ENCODE peak calls at places on chromosomes 3 and 15, in ten cellular contexts. G, V, O, E, I, D, W, M, S and B are unnamed samples.

GRCh38 chr3:38143511-38143910 is 5.0 kb downstream of the MYD88 start:
- DNase-seq in G (no peak), V (no peak), O (no peak), E (no peak), I (no peak), D (no peak), W (no peak), M (no peak), S (no peak), B (no peak)

GRCh38 chr15:63473999-63474809 is 30.2 kb upstream of the USP3 start:
- DNase-seq in G (peak), V (no peak), O (peak), E (no peak), I (peak), D (no peak), W (peak), M (peak), S (peak), B (no peak)

GRCh38 chr3:97464035-97464434 is 300.5 kb upstream of the ARL6 start:
- DNase-seq in G (no peak), V (no peak), O (no peak), E (no peak), I (no peak), D (no peak), W (no peak), M (no peak), S (no peak), B (no peak)

GRCh38 chr15:80323285-80323684 is 71.3 kb upstream of the CTXND1 start:
- DNase-seq in G (peak), V (no peak), O (no peak), E (no peak), I (no peak), D (no peak), W (no peak), M (no peak), S (no peak), B (no peak)

GRCh38 chr3:46892285-46893145 is 15.0 kb downstream of the PTH1R start:
- DNase-seq in G (peak), V (no peak), O (peak), E (no peak), I (peak), D (no peak), W (peak), M (peak), S (no peak), B (peak)

GRCh38 chr15:51110171-51110570 is 15.5 kb upstream of the TNFAIP8L3 start:
- DNase-seq in G (no peak), V (no peak), O (no peak), E (no peak), I (no peak), D (no peak), W (no peak), M (no peak), S (no peak), B (no peak)

GRCh38 chr3:81581966-81582599 is 179.4 kb downstream of the GBE1 start:
- DNase-seq in G (peak), V (no peak), O (peak), E (no peak), I (peak), D (no peak), W (no peak), M (peak), S (no peak), B (no peak)

GRCh38 chr3:170033489-170033888 is 4.3 kb upstream of the GPR160 start:
- DNase-seq in G (no peak), V (no peak), O (no peak), E (no peak), I (peak), D (no peak), W (peak), M (no peak), S (no peak), B (no peak)

GRCh38 chr3:162302983-162303624 is 806.5 kb downstream of the OTOL1 start:
- DNase-seq in G (no peak), V (no peak), O (no peak), E (no peak), I (no peak), D (no peak), W (no peak), M (no peak), S (no peak), B (no peak)